ENCODE peak calls at places on chromosome 4, in five cellular contexts. One of them, this sample, is unnamed.

GRCh38 chr4:77127837-77128621 is 29.0 kb upstream of the CCNG2 start:
- DNase-seq in fibroblast of the conjunctiva: no peak
- DNase-seq in lower lobe of right lung: no peak
- DNase-seq in amygdala: no peak
- DNase-seq in activated CD8-positive, alpha-beta memory T cell treated with anti-CD3 and anti-CD28 coated beads, Interleukin-2, amount 10 ng/mL, durations not matched to agents 7 days and 5 days: no peak
- DNase-seq in this sample: no peak

GRCh38 chr4:150229538-150229937 is 151.3 kb downstream of the DCLK2 start:
- DNase-seq in fibroblast of the conjunctiva: peak
- DNase-seq in lower lobe of right lung: no peak
- DNase-seq in amygdala: no peak
- DNase-seq in activated CD8-positive, alpha-beta memory T cell treated with anti-CD3 and anti-CD28 coated beads, Interleukin-2, amount 10 ng/mL, durations not matched to agents 7 days and 5 days: no peak
- DNase-seq in this sample: no peak

GRCh38 chr4:148056879-148057278 is 325.0 kb downstream of the ARHGAP10 start:
- DNase-seq in fibroblast of the conjunctiva: peak
- DNase-seq in lower lobe of right lung: peak
- DNase-seq in amygdala: no peak
- DNase-seq in activated CD8-positive, alpha-beta memory T cell treated with anti-CD3 and anti-CD28 coated beads, Interleukin-2, amount 10 ng/mL, durations not matched to agents 7 days and 5 days: peak
- DNase-seq in this sample: peak

GRCh38 chr4:26330186-26330787 is 9.5 kb downstream of the RBPJ start:
- DNase-seq in fibroblast of the conjunctiva: peak
- DNase-seq in lower lobe of right lung: no peak
- DNase-seq in amygdala: no peak
- DNase-seq in activated CD8-positive, alpha-beta memory T cell treated with anti-CD3 and anti-CD28 coated beads, Interleukin-2, amount 10 ng/mL, durations not matched to agents 7 days and 5 days: no peak
- DNase-seq in this sample: no peak

GRCh38 chr4:155079866-155080265 is 128.6 kb upstream of the NPY2R start:
- DNase-seq in fibroblast of the conjunctiva: no peak
- DNase-seq in lower lobe of right lung: no peak
- DNase-seq in amygdala: no peak
- DNase-seq in activated CD8-positive, alpha-beta memory T cell treated with anti-CD3 and anti-CD28 coated beads, Interleukin-2, amount 10 ng/mL, durations not matched to agents 7 days and 5 days: no peak
- DNase-seq in this sample: no peak

GRCh38 chr4:13944095-13944501 is 316.6 kb upstream of the BOD1L1 start:
- DNase-seq in fibroblast of the conjunctiva: no peak
- DNase-seq in lower lobe of right lung: no peak
- DNase-seq in amygdala: no peak
- DNase-seq in activated CD8-positive, alpha-beta memory T cell treated with anti-CD3 and anti-CD28 coated beads, Interleukin-2, amount 10 ng/mL, durations not matched to agents 7 days and 5 days: no peak
- DNase-seq in this sample: no peak

GRCh38 chr4:83282049-83282535 is 2.5 kb downstream of the COQ2 start:
- DNase-seq in fibroblast of the conjunctiva: peak
- DNase-seq in lower lobe of right lung: no peak
- DNase-seq in amygdala: no peak
- DNase-seq in activated CD8-positive, alpha-beta memory T cell treated with anti-CD3 and anti-CD28 coated beads, Interleukin-2, amount 10 ng/mL, durations not matched to agents 7 days and 5 days: peak
- DNase-seq in this sample: no peak

GRCh38 chr4:1249731-1250526 is 999 bp upstream of the CTBP1 start:
- DNase-seq in fibroblast of the conjunctiva: no peak
- DNase-seq in lower lobe of right lung: peak
- DNase-seq in amygdala: no peak
- DNase-seq in activated CD8-positive, alpha-beta memory T cell treated with anti-CD3 and anti-CD28 coated beads, Interleukin-2, amount 10 ng/mL, durations not matched to agents 7 days and 5 days: peak
- DNase-seq in this sample: no peak

GRCh38 chr4:39085891-39086290 is 23.9 kb downstream of the KLHL5 start:
- DNase-seq in fibroblast of the conjunctiva: no peak
- DNase-seq in lower lobe of right lung: no peak
- DNase-seq in amygdala: no peak
- DNase-seq in activated CD8-positive, alpha-beta memory T cell treated with anti-CD3 and anti-CD28 coated beads, Interleukin-2, amount 10 ng/mL, durations not matched to agents 7 days and 5 days: no peak
- DNase-seq in this sample: no peak

GRCh38 chr4:39626261-39626660 is 12.4 kb downstream of the SMIM14 start:
- DNase-seq in fibroblast of the conjunctiva: no peak
- DNase-seq in lower lobe of right lung: no peak
- DNase-seq in amygdala: no peak
- DNase-seq in activated CD8-positive, alpha-beta memory T cell treated with anti-CD3 and anti-CD28 coated beads, Interleukin-2, amount 10 ng/mL, durations not matched to agents 7 days and 5 days: no peak
- DNase-seq in this sample: no peak

GRCh38 chr4:188031751-188032150 is 36.2 kb downstream of the ZFP42 start:
- DNase-seq in fibroblast of the conjunctiva: no peak
- DNase-seq in lower lobe of right lung: no peak
- DNase-seq in amygdala: no peak
- DNase-seq in activated CD8-positive, alpha-beta memory T cell treated with anti-CD3 and anti-CD28 coated beads, Interleukin-2, amount 10 ng/mL, durations not matched to agents 7 days and 5 days: no peak
- DNase-seq in this sample: no peak

GRCh38 chr4:162683659-162684370 is 482.9 kb downstream of the NAF1 start:
- DNase-seq in fibroblast of the conjunctiva: no peak
- DNase-seq in lower lobe of right lung: no peak
- DNase-seq in amygdala: no peak
- DNase-seq in activated CD8-positive, alpha-beta memory T cell treated with anti-CD3 and anti-CD28 coated beads, Interleukin-2, amount 10 ng/mL, durations not matched to agents 7 days and 5 days: no peak
- DNase-seq in this sample: no peak

GRCh38 chr4:187167126-187167525 is 443.5 kb upstream of the FAT1 start:
- DNase-seq in fibroblast of the conjunctiva: no peak
- DNase-seq in lower lobe of right lung: no peak
- DNase-seq in amygdala: no peak
- DNase-seq in activated CD8-positive, alpha-beta memory T cell treated with anti-CD3 and anti-CD28 coated beads, Interleukin-2, amount 10 ng/mL, durations not matched to agents 7 days and 5 days: no peak
- DNase-seq in this sample: no peak

GRCh38 chr4:154560824-154561231 is 2.0 kb upstream of the FGB start:
- DNase-seq in fibroblast of the conjunctiva: no peak
- DNase-seq in lower lobe of right lung: no peak
- DNase-seq in amygdala: no peak
- DNase-seq in activated CD8-positive, alpha-beta memory T cell treated with anti-CD3 and anti-CD28 coated beads, Interleukin-2, amount 10 ng/mL, durations not matched to agents 7 days and 5 days: no peak
- DNase-seq in this sample: no peak